ENCODE peak calls at places on chromosome 1, in five cellular contexts. R, J, C, D and S are unnamed samples.

GRCh38 chr1:160777486-160778089 is 18.4 kb upstream of the LY9 start:
- DNase-seq in C (no peak), D (peak), J (no peak), R (peak), S (peak)

GRCh38 chr1:231527586-231528174 is 789 bp upstream of the TSNAX start:
- DNase-seq in J (no peak), C (no peak), D (no peak), R (no peak), S (no peak)

GRCh38 chr1:117271959-117272358 is 61.2 kb upstream of the VTCN1 start:
- DNase-seq in C (no peak), D (no peak), R (no peak), J (no peak), S (no peak)

GRCh38 chr1:8073116-8073855 is 47.2 kb upstream of the ERRFI1 start:
- DNase-seq in J (no peak), C (no peak), D (no peak), R (no peak), S (no peak)

GRCh38 chr1:225572422-225572821 is 80.5 kb downstream of the ENAH start:
- DNase-seq in J (peak), C (no peak), R (no peak), D (no peak), S (no peak)

GRCh38 chr1:58983633-58984301 is 199.9 kb upstream of the JUN start:
- DNase-seq in J (no peak), D (no peak), R (no peak), C (no peak), S (no peak)

GRCh38 chr1:119431836-119432235 is 16.9 kb downstream of the HSD3B2 start:
- DNase-seq in R (no peak), C (no peak), J (no peak), D (no peak), S (no peak)

GRCh38 chr1:41751804-41752513 is 166.8 kb downstream of the HIVEP3 start:
- DNase-seq in D (no peak), R (no peak), J (peak), C (no peak), S (peak)

GRCh38 chr1:9907441-9907840 is 2.6 kb downstream of the CTNNBIP1 start:
- DNase-seq in C (no peak), D (no peak), J (no peak), R (no peak), S (no peak)

GRCh38 chr1:196660912-196661311 is 9.1 kb downstream of the CFH start:
- DNase-seq in R (no peak), J (peak), C (no peak), D (no peak), S (peak)

GRCh38 chr1:168507271-168507670 is 36.5 kb downstream of the XCL2 start:
- DNase-seq in C (no peak), J (no peak), R (no peak), D (no peak), S (no peak)

GRCh38 chr1:53621144-53621543 is 117.8 kb downstream of the GLIS1 start:
- DNase-seq in C (no peak), R (no peak), D (no peak), J (no peak), S (no peak)

DNA sequence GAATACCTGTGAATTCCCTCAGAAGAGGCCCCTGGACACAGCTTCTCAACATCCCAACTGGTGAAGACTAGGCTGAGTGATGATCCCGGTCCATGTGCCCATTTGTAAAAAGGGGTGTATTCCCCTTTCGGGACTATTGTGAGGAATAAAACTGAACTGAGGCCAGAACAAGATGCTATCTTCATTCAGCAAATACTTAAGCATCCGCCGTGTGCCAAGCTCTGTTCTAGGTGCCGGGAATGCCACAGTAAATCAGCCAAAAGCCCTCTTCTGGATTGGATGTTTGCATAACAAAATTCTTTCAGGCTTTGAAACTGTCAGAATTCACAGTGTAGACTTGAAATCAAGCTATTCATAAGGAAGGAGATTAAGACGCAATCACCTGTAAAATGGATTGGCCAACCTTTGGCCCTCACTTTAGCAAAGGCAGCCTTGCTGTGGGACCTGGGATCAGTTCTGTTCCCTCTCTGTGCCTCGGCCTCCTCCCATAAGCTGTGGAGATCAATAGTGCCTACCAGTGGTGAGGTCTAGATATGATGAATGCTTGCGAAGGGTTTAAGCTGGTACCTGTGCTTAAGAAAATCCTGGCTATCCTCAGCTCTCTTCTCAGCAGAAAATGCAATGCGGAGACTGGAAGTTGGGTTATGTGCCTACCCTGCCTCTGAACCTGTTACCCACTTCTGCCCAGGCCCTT is 1.8 kb downstream of the ALPL start:
- DNase-seq in J (no peak), R (no peak), D (no peak), C (no peak), S (no peak)
- TF ChIP-seq CTCF in J (no peak), R (no peak), D (no peak), C (peak), S (no peak)

GRCh38 chr1:242184955-242185354 is 186.1 kb upstream of the MAP1LC3C start:
- DNase-seq in C (no peak), J (no peak), D (no peak), R (no peak), S (no peak)

GRCh38 chr1:242187171-242187570 is 188.3 kb upstream of the MAP1LC3C start:
- DNase-seq in J (no peak), R (no peak), D (no peak), C (no peak), S (no peak)

GRCh38 chr1:242187816-242188215 is 188.9 kb upstream of the MAP1LC3C start:
- DNase-seq in R (no peak), C (no peak), D (no peak), J (no peak), S (no peak)

GRCh38 chr1:242185728-242186127 is 186.8 kb upstream of the MAP1LC3C start:
- DNase-seq in C (no peak), R (no peak), D (no peak), J (no peak), S (no peak)

DNA sequence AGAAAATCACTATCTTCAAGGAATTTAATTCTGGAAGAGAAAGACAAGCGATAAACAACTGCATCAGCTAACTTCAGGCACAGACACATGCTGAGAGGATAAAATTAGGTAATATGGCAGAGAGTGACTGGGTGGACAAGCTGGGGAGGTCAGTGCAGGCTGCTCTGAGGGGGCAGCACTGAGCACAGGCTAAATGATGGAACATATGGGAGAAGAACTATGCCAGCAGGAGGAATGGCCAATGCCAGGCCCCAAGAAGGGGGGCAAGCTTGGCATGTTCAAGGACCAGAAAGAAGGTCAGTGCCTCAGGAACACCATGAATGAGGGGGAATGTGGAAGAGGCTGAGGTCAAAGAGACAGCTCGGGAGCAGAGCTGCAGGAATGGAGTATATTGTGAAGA is 190.7 kb upstream of the MAP1LC3C start:
- DNase-seq in C (no peak), J (no peak), R (no peak), D (no peak), S (no peak)
- TF ChIP-seq CTCF in C (peak), J (no peak), R (no peak), D (no peak), S (no peak)

DNA sequence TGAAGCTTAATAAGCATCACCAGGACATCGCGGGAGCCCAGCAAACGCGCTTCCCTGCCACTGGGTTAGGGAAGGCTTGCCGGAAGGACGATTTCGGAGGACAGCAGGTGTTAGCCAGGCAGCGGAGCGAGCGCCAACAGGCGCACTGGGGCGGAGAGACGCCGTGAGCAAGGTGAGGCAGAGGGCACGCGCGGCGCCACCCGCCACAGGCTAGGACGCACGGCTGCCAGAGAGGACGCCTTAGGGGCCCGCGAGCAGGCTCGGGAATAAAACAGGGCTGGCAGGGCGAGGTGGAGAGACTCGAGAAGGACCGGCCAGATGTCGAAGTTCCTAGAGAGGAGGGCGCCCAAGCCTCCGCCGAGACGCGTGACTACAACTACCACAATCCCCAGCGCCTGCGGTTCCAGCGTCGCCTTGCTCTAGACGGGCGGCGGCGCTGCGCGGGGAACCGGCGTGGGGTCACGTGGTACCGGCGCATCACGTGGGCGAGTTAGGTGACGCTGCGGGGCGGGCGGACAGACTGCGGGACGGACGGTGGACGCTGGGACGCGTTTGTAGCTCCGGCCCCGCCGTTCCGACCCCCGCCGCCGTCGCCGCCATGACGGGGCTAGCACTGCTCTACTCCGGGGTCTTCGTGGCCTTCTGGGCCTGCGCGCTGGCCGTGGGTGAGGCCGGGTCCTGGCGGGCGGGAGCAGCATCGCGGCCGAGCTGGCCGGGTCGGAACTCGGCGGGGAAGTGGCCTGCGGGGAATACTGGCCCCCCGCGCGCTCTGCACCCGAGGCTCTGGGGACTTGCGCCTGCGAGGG is at the start of gene ATP6V0B:
- DNase-seq in C (peak), D (peak), J (peak), R (peak), S (peak)
- TF ChIP-seq CTCF in C (no peak), D (no peak), J (peak), R (no peak), S (peak)

GRCh38 chr1:162371611-162372010 is 5.0 kb downstream of the SPATA46 start:
- DNase-seq in R (no peak), C (no peak), D (no peak), J (peak), S (no peak)

GRCh38 chr1:162372159-162373071 is 4.2 kb downstream of the SPATA46 start:
- DNase-seq in C (no peak), J (no peak), D (peak), R (no peak), S (no peak)

GRCh38 chr1:162373541-162374375 is 2.9 kb downstream of the SPATA46 start:
- DNase-seq in R (no peak), D (no peak), C (no peak), J (peak), S (no peak)

GRCh38 chr1:162374406-162374805 is 2.2 kb downstream of the SPATA46 start:
- DNase-seq in C (no peak), J (no peak), R (no peak), D (no peak), S (no peak)

GRCh38 chr1:162373072-162373427 is 3.6 kb downstream of the SPATA46 start:
- DNase-seq in D (no peak), J (no peak), R (no peak), C (no peak), S (no peak)
- TF ChIP-seq CTCF in D (no peak), J (no peak), R (no peak), C (no peak), S (no peak)

GRCh38 chr1:100581096-100581705 is 43.3 kb downstream of the GPR88 start:
- DNase-seq in J (no peak), C (no peak), R (no peak), D (no peak), S (no peak)
- TF ChIP-seq CTCF in J (no peak), C (no peak), R (no peak), D (no peak), S (no peak)